ENCODE peak calls at places on chromosome 13, in four cellular contexts. M is choroid plexus epithelial cell, K is AG04450, F is left ventricle myocardium inferior. H is an unnamed sample.

GRCh38 chr13:72255908-72256307 is 388.9 kb upstream of the DACH1 start:
- DNase-seq in M (peak; percentile 65), K (no peak), F (no peak), H (no peak)

GRCh38 chr13:74289130-74289529 is 154.9 kb upstream of the KLF12 start:
- DNase-seq in F (no peak), M (no peak), K (no peak), H (no peak)

GRCh38 chr13:109627649-109628048 is 158.7 kb downstream of the IRS2 start:
- DNase-seq in M (no peak), F (no peak), K (no peak), H (no peak)

GRCh38 chr13:65508745-65509144 is 1721.4 kb downstream of the PCDH9 start:
- DNase-seq in M (no peak), F (no peak), K (no peak), H (no peak)

GRCh38 chr13:111006508-111007031 is 91.7 kb upstream of the ANKRD10 start:
- DNase-seq in M (peak; percentile 97), K (no peak), F (peak; percentile 83), H (no peak)

GRCh38 chr13:106344318-106344717 is 191.1 kb downstream of the EFNB2 start:
- DNase-seq in M (peak; percentile 4), F (no peak), K (no peak), H (no peak)

GRCh38 chr13:73776137-73776785 is 357.9 kb downstream of the KLF12 start:
- DNase-seq in M (no peak), F (no peak), K (no peak), H (no peak)

GRCh38 chr13:44313674-44314073 is 60.0 kb upstream of the SERP2 start:
- DNase-seq in F (no peak), M (peak; percentile 63), K (no peak), H (no peak)

GRCh38 chr13:92097337-92097903 is 699.0 kb downstream of the GPC5 start:
- DNase-seq in M (peak; percentile 70), K (no peak), F (no peak), H (no peak)

GRCh38 chr13:92175330-92175729 is 776.9 kb downstream of the GPC5 start:
- DNase-seq in M (peak; percentile 93), K (peak; percentile 34), F (no peak), H (no peak)

GRCh38 chr13:63636231-63636993 is 2220.8 kb upstream of the PCDH20 start:
- DNase-seq in M (peak; percentile 42), K (no peak), F (no peak), H (no peak)

GRCh38 chr13:40629678-40630384 is 36.6 kb downstream of the FOXO1 start:
- DNase-seq in K (no peak), F (no peak), M (no peak), H (peak; percentile 67)

GRCh38 chr13:20993661-20994440 is 67.5 kb downstream of the LATS2 start:
- DNase-seq in F (no peak), K (no peak), M (peak; percentile 78), H (no peak)

GRCh38 chr13:31774186-31774585 is 34.9 kb downstream of the RXFP2 start:
- DNase-seq in K (no peak), F (no peak), M (no peak), H (no peak)

GRCh38 chr13:38141792-38142191 is 207.9 kb upstream of the UFM1 start:
- DNase-seq in F (no peak), M (peak; percentile 31), K (no peak), H (no peak)

GRCh38 chr13:43991773-43992201 is 112.1 kb downstream of the LACC1 start:
- DNase-seq in M (no peak), K (no peak), F (peak; percentile 64), H (no peak)

GRCh38 chr13:90416938-90417337 is 930.5 kb upstream of the MIR17HG start:
- DNase-seq in K (no peak), M (no peak), F (no peak), H (no peak)

GRCh38 chr13:90415902-90416301 is 931.6 kb upstream of the MIR17HG start:
- DNase-seq in M (peak; percentile 23), F (no peak), K (no peak), H (no peak)

GRCh38 chr13:90414691-90415596 is 932.5 kb upstream of the MIR17HG start:
- DNase-seq in K (peak; percentile 37), M (peak; percentile 89), F (no peak), H (no peak)

GRCh38 chr13:90416519-90416918 is 931.0 kb upstream of the MIR17HG start:
- DNase-seq in F (no peak), M (peak; percentile 89), K (no peak), H (no peak)

GRCh38 chr13:90420683-90421082 is 926.8 kb upstream of the MIR17HG start:
- DNase-seq in F (no peak), M (peak; percentile 48), K (no peak), H (no peak)
- TF ChIP-seq CTCF in F (no peak), M (peak; percentile 53), K (peak; percentile 27), H (no peak)

GRCh38 chr13:112981361-112981905 is 12.4 kb downstream of the MCF2L start:
- DNase-seq in K (no peak), M (no peak), F (no peak), H (no peak)
- H3K4me3 ChIP-seq in K (no peak overlapping the region), M (no peak overlapping the region), F (peak overlapping the region; percentile 69), H (no peak overlapping the region)

DNA sequence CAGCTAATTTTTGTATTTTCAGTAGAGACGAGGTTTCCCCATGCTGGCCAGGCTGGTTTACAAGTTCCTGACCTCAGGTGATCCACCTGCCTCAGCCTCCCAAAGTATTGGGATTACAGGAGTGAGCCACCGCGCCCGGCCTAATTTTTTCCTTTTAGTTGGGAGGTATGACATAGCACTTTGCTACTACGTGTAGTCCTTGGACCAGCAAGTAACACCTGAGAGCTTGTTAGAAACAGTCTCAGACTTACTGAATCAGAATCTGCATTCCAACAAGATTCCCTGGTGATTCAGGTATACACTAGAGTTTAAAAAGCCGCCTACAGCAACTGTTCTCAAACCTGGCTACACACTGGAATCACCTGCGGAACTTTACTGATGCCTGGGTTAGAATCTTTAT is 1.8 kb upstream of the FARP1 start:
- DNase-seq in M (no peak), F (no peak), K (no peak), H (no peak)
- TF ChIP-seq CTCF in M (no peak), F (no peak), K (no peak), H (no peak)

DNA sequence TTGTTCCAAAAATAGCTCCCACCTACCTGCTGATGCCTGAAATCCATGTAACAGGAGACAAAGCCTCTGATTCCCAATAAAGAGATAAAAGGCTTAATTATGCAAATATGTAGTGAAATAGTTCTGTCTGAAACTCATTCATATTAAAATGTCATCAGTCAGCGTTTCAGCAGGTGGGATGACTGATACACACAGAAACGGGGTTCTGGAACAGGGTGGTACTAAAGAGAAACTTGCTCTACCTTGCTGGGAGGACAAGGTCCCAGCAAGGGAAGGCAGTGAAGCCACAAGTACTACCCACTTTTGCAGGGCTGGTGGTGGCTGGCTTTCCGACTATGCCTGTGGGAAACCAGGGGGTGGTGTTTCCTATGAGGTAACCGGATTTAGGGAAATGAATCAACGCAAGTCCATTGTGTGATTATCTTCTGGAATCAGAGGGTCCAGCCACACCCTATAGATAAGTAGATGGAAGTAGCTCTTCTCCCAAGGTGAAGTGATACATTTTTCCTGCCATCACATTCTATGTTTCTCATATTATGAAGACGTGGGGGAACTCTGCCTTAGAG is 76.3 kb downstream of the KL start:
- DNase-seq in K (no peak), F (no peak), M (no peak), H (no peak)
- H3K4me3 ChIP-seq in K (no peak overlapping the region), F (no peak overlapping the region), M (no peak overlapping the region), H (no peak overlapping the region)

GRCh38 chr13:23180711-23181110 is at the start of gene SGCG:
- DNase-seq in K (no peak), M (no peak), F (no peak), H (no peak)

DNA sequence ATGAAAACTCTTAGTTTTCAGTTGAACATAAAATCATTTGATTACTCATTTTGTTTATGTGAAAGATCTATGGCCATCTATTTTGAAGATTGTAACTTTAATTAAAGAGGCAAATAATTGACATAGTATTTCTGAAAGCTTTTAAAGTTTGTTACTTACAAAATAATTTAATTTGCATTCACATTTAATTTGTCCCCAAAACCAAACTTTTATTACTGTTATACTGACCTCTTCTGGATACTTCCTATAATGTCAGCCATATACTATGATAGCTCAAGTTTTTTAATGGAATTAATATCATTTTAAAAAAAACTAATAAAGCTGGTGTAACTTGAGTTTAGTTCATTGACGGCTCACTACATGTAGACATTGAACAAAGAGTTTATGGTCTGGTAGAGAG is 4.9 kb upstream of the SGCG start:
- DNase-seq in K (no peak), M (peak; percentile 22), F (no peak), H (no peak)
- TF ChIP-seq CTCF in K (peak; percentile 49), M (peak; percentile 51), F (no peak), H (peak; percentile 16)

GRCh38 chr13:30042272-30042671 is 191.9 kb upstream of the UBL3 start:
- DNase-seq in F (no peak), K (no peak), M (no peak), H (no peak)

GRCh38 chr13:30037306-30037705 is 186.9 kb upstream of the UBL3 start:
- DNase-seq in M (no peak), K (no peak), F (no peak), H (no peak)

GRCh38 chr13:30037766-30038165 is 187.3 kb upstream of the UBL3 start:
- DNase-seq in M (peak; percentile 9), K (no peak), F (no peak), H (no peak)

GRCh38 chr13:30038884-30039283 is 188.5 kb upstream of the UBL3 start:
- DNase-seq in K (no peak), M (no peak), F (no peak), H (no peak)

GRCh38 chr13:30039506-30039905 is 189.1 kb upstream of the UBL3 start:
- DNase-seq in K (no peak), M (no peak), F (no peak), H (no peak)
- H3K4me3 ChIP-seq in K (no peak overlapping the region), M (no peak overlapping the region), F (no peak overlapping the region), H (no peak overlapping the region)

DNA sequence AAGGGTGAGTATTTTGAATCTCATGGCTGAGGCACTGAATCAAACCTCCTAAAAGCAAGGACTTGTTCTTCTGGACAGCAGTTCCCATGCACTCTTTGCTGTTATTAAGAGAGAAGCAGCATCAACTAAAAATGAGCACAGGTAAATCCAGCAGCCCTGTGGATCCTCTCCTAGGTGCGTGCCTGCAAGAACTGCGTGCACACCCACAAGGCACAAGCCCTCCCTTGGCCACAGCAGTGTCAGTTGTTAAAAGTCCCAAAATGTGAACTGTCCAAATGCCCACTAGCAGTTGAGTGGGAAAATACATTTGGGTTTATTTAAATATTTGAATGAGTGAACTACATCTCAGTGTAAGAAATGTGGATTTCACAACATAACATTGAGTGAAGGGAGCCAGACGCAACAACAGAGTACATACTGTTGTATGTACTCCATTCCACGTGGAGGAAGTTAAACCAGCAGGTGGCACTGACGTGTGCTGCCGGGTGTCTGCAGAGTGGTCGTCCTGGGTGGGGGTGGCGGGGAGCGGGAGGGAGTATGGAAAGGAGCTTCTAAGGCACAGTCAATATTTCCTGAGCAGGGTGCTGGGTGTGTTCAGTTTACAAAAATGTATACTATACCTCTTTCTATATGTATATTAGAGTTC is 266.4 kb downstream of the NALCN start:
- DNase-seq in M (peak; percentile 84), F (no peak), K (peak; percentile 34), H (no peak)
- TF ChIP-seq CTCF in M (peak; percentile 72), F (peak; percentile 13), K (peak; percentile 57), H (no peak)

H was measured in GM12864.